ENCODE peak calls at places on chromosome 1, in six cellular contexts. E, V, J, W, K and C are unnamed samples.

GRCh38 chr1:113534130-113534817 is 144.0 kb downstream of the MAGI3 start:
- DNase-seq in E (no peak), V (peak), J (no peak), W (no peak), K (no peak), C (no peak)

GRCh38 chr1:107003972-107004371 is 52.5 kb upstream of the PRMT6 start:
- DNase-seq in E (no peak), V (no peak), J (no peak), W (no peak), K (no peak), C (no peak)

GRCh38 chr1:57867001-57867400 is 443.1 kb upstream of the DAB1 start:
- DNase-seq in E (no peak), V (no peak), J (no peak), W (no peak), K (no peak), C (no peak)

GRCh38 chr1:93567255-93567918 is 114.2 kb downstream of the BCAR3 start:
- DNase-seq in E (no peak), V (peak), J (no peak), W (no peak), K (no peak), C (no peak)

GRCh38 chr1:147771216-147772125 is 11.1 kb upstream of the GJA5 start:
- DNase-seq in E (no peak), V (no peak), J (no peak), W (no peak), K (peak), C (no peak)

GRCh38 chr1:8520483-8520966 is 202.6 kb downstream of the SLC45A1 start:
- DNase-seq in E (no peak), V (no peak), J (no peak), W (no peak), K (no peak), C (no peak)

GRCh38 chr1:38500352-38500751 is 359.2 kb downstream of the RRAGC start:
- DNase-seq in E (no peak), V (no peak), J (no peak), W (no peak), K (no peak), C (no peak)

GRCh38 chr1:197577580-197577979 is 197.7 kb downstream of the DENND1B start:
- DNase-seq in E (no peak), V (no peak), J (no peak), W (no peak), K (no peak), C (no peak)

GRCh38 chr1:206430031-206430983 is 40.0 kb upstream of the IKBKE start:
- DNase-seq in E (no peak), V (peak), J (no peak), W (no peak), K (no peak), C (no peak)

GRCh38 chr1:113074237-113074636 is 1.2 kb downstream of the LRIG2 start:
- DNase-seq in E (no peak), V (no peak), J (no peak), W (no peak), K (no peak), C (no peak)